ENCODE peak calls at places on chromosome 9, in ten cellular contexts. One of them, this sample, is unnamed.

GRCh38 chr9:85536514-85536913 is 205.2 kb downstream of the AGTPBP1 start:
- DNase-seq in T-helper 1 cell: no peak
- DNase-seq in iPS-NIHi11: no peak
- DNase-seq in COR-L47: no peak
- DNase-seq in uterus: no peak
- DNase-seq in non-pigmented ciliary epithelial cell: no peak
- DNase-seq in dermis microvascular lymphatic vessel endothelial cell: no peak
- DNase-seq in GM13976: no peak
- DNase-seq in psoas muscle: no peak
- DNase-seq in NCI-H2029 treated with DMSO at 0.1 percent for 48 hours: no peak
- DNase-seq in this sample: no peak

GRCh38 chr9:107229146-107229545 is 53.9 kb upstream of the RAD23B start:
- DNase-seq in T-helper 1 cell: no peak
- DNase-seq in iPS-NIHi11: no peak
- DNase-seq in COR-L47: peak
- DNase-seq in uterus: no peak
- DNase-seq in non-pigmented ciliary epithelial cell: no peak
- DNase-seq in dermis microvascular lymphatic vessel endothelial cell: no peak
- DNase-seq in GM13976: no peak
- DNase-seq in psoas muscle: no peak
- DNase-seq in NCI-H2029 treated with DMSO at 0.1 percent for 48 hours: no peak
- DNase-seq in this sample: no peak

GRCh38 chr9:101578378-101578777 is 16.4 kb downstream of the PPP3R2 start:
- DNase-seq in T-helper 1 cell: no peak
- DNase-seq in iPS-NIHi11: no peak
- DNase-seq in COR-L47: no peak
- DNase-seq in uterus: no peak
- DNase-seq in non-pigmented ciliary epithelial cell: no peak
- DNase-seq in dermis microvascular lymphatic vessel endothelial cell: no peak
- DNase-seq in GM13976: no peak
- DNase-seq in psoas muscle: no peak
- DNase-seq in NCI-H2029 treated with DMSO at 0.1 percent for 48 hours: no peak
- DNase-seq in this sample: no peak

GRCh38 chr9:116504893-116505480 is 182.1 kb upstream of the TRIM32 start:
- DNase-seq in T-helper 1 cell: no peak
- DNase-seq in iPS-NIHi11: no peak
- DNase-seq in COR-L47: no peak
- DNase-seq in uterus: no peak
- DNase-seq in non-pigmented ciliary epithelial cell: no peak
- DNase-seq in dermis microvascular lymphatic vessel endothelial cell: no peak
- DNase-seq in GM13976: no peak
- DNase-seq in psoas muscle: no peak
- DNase-seq in NCI-H2029 treated with DMSO at 0.1 percent for 48 hours: no peak
- DNase-seq in this sample: no peak

GRCh38 chr9:129398901-129399300 is 220.8 kb upstream of the IER5L start:
- DNase-seq in T-helper 1 cell: no peak
- DNase-seq in iPS-NIHi11: no peak
- DNase-seq in COR-L47: no peak
- DNase-seq in uterus: peak
- DNase-seq in non-pigmented ciliary epithelial cell: no peak
- DNase-seq in dermis microvascular lymphatic vessel endothelial cell: no peak
- DNase-seq in GM13976: no peak
- DNase-seq in psoas muscle: peak
- DNase-seq in NCI-H2029 treated with DMSO at 0.1 percent for 48 hours: no peak
- DNase-seq in this sample: no peak

GRCh38 chr9:33924978-33925797 is 108.2 kb downstream of the UBE2R2 start:
- DNase-seq in T-helper 1 cell: no peak
- DNase-seq in iPS-NIHi11: peak
- DNase-seq in COR-L47: no peak
- DNase-seq in uterus: peak
- DNase-seq in non-pigmented ciliary epithelial cell: no peak
- DNase-seq in dermis microvascular lymphatic vessel endothelial cell: peak
- DNase-seq in GM13976: peak
- DNase-seq in psoas muscle: no peak
- DNase-seq in NCI-H2029 treated with DMSO at 0.1 percent for 48 hours: peak
- DNase-seq in this sample: no peak

GRCh38 chr9:105333811-105334210 is 89.4 kb downstream of the SLC44A1 start:
- DNase-seq in T-helper 1 cell: no peak
- DNase-seq in iPS-NIHi11: no peak
- DNase-seq in COR-L47: no peak
- DNase-seq in uterus: no peak
- DNase-seq in non-pigmented ciliary epithelial cell: no peak
- DNase-seq in dermis microvascular lymphatic vessel endothelial cell: no peak
- DNase-seq in GM13976: no peak
- DNase-seq in psoas muscle: no peak
- DNase-seq in NCI-H2029 treated with DMSO at 0.1 percent for 48 hours: no peak
- DNase-seq in this sample: no peak

GRCh38 chr9:21081451-21081850 is 3.7 kb upstream of the IFNB1 start:
- DNase-seq in T-helper 1 cell: no peak
- DNase-seq in iPS-NIHi11: no peak
- DNase-seq in COR-L47: no peak
- DNase-seq in uterus: no peak
- DNase-seq in non-pigmented ciliary epithelial cell: no peak
- DNase-seq in dermis microvascular lymphatic vessel endothelial cell: peak
- DNase-seq in GM13976: no peak
- DNase-seq in psoas muscle: no peak
- DNase-seq in NCI-H2029 treated with DMSO at 0.1 percent for 48 hours: no peak
- DNase-seq in this sample: no peak

GRCh38 chr9:126698756-126699155 is 85.0 kb downstream of the LMX1B start:
- DNase-seq in T-helper 1 cell: no peak
- DNase-seq in iPS-NIHi11: no peak
- DNase-seq in COR-L47: no peak
- DNase-seq in uterus: no peak
- DNase-seq in non-pigmented ciliary epithelial cell: no peak
- DNase-seq in dermis microvascular lymphatic vessel endothelial cell: no peak
- DNase-seq in GM13976: no peak
- DNase-seq in psoas muscle: no peak
- DNase-seq in NCI-H2029 treated with DMSO at 0.1 percent for 48 hours: no peak
- DNase-seq in this sample: no peak

GRCh38 chr9:79012561-79012960 is 559.2 kb upstream of the TLE4 start:
- DNase-seq in T-helper 1 cell: no peak
- DNase-seq in iPS-NIHi11: no peak
- DNase-seq in COR-L47: no peak
- DNase-seq in uterus: no peak
- DNase-seq in non-pigmented ciliary epithelial cell: peak
- DNase-seq in dermis microvascular lymphatic vessel endothelial cell: peak
- DNase-seq in GM13976: no peak
- DNase-seq in psoas muscle: no peak
- DNase-seq in NCI-H2029 treated with DMSO at 0.1 percent for 48 hours: no peak
- DNase-seq in this sample: no peak